ENCODE peak calls at places on chromosomes 12 and 14, in five cellular contexts. W is cerebellum; V is foreskin fibroblast; O is fibroblast of mammary gland; M is activated CD4-positive, alpha-beta T cell treated with anti-CD3 and anti-CD28 coated beads, Interleukin-2, amount 10 ng/mL, durations not matched to agents 7 days and 5 days. S is an unnamed sample.

GRCh38 chr12:89345830-89346740 is 6.2 kb downstream of the DUSP6 start:
- DNase-seq in O (peak; percentile 68), M (peak; percentile 62), W (no peak), V (peak; percentile 84), S (peak; percentile 28)

GRCh38 chr14:43356984-43357545 is 1150.0 kb downstream of the FSCB start:
- DNase-seq in W (no peak), M (no peak), O (no peak), V (no peak), S (no peak)

GRCh38 chr14:104927432-104927816 is 2.7 kb downstream of the PLD4 start:
- DNase-seq in O (no peak), V (no peak), M (no peak), W (peak; percentile 1), S (no peak)

GRCh38 chr12:89750821-89751227 is 42.2 kb upstream of the ATP2B1 start:
- DNase-seq in W (no peak), M (no peak), O (peak; percentile 81), V (peak; percentile 83), S (no peak)

GRCh38 chr14:55579724-55580400 is at the start of gene KTN1:
- DNase-seq in O (peak; percentile 61), V (peak; percentile 80), W (peak; percentile 88), M (peak; percentile 84), S (peak; percentile 81)

GRCh38 chr12:5506295-5506694 is 74.4 kb downstream of the NTF3 start:
- DNase-seq in V (no peak), W (no peak), M (no peak), O (no peak), S (no peak)

GRCh38 chr14:51294951-51295350 is 54.9 kb downstream of the TMX1 start:
- DNase-seq in M (no peak), O (peak; percentile 40), V (peak; percentile 32), W (no peak), S (no peak)

GRCh38 chr12:124401563-124402180 is 106.8 kb downstream of the RFLNA start:
- DNase-seq in O (no peak), V (no peak), M (no peak), W (no peak), S (no peak)

GRCh38 chr12:107088912-107089311 is 4.4 kb downstream of the CRY1 start:
- DNase-seq in M (no peak), V (no peak), W (no peak), O (no peak), S (no peak)

GRCh38 chr12:113055594-113056380 is 743 bp upstream of the DTX1 start:
- DNase-seq in V (no peak), W (no peak), M (no peak), O (no peak), S (no peak)

GRCh38 chr12:15599266-15600037 is 189.7 kb downstream of the EPS8 start:
- DNase-seq in V (peak; percentile 78), O (peak; percentile 93), M (no peak), W (peak; percentile 77), S (peak; percentile 90)

GRCh38 chr14:24368562-24369252 is 723 bp downstream of the NFATC4 start:
- DNase-seq in O (peak; percentile 80), W (peak; percentile 56), V (peak; percentile 89), M (no peak), S (peak; percentile 65)

GRCh38 chr14:93106541-93107156 is 9.1 kb downstream of the ITPK1 start:
- DNase-seq in V (no peak), W (no peak), M (no peak), O (no peak), S (no peak)

GRCh38 chr12:54273981-54274380 is 5.9 kb downstream of the CBX5 start:
- DNase-seq in W (peak; percentile 81), M (no peak), V (no peak), O (no peak), S (no peak)

GRCh38 chr12:15550778-15551177 is 228.5 kb downstream of the PTPRO start:
- DNase-seq in V (no peak), M (no peak), W (no peak), O (no peak), S (no peak)

GRCh38 chr12:26524862-26525465 is 308.0 kb downstream of the ITPR2 start:
- DNase-seq in W (no peak), O (peak; percentile 52), M (no peak), V (peak; percentile 24), S (peak; percentile 3)

GRCh38 chr14:38108681-38109080 is 99.0 kb upstream of the SSTR1 start:
- DNase-seq in V (peak; percentile 81), O (peak; percentile 51), W (no peak), M (no peak), S (no peak)

GRCh38 chr12:117538032-117538690 is 176.7 kb upstream of the NOS1 start:
- DNase-seq in W (no peak), O (no peak), M (no peak), V (no peak), S (no peak)

GRCh38 chr12:115337693-115338543 is 653.9 kb upstream of the TBX3 start:
- DNase-seq in W (no peak), V (peak; percentile 91), O (peak; percentile 98), M (no peak), S (peak; percentile 70)

GRCh38 chr14:99034711-99035171 is 237.3 kb downstream of the BCL11B start:
- DNase-seq in M (no peak), O (no peak), W (no peak), V (no peak), S (no peak)

GRCh38 chr12:69007166-69007857 is 74.3 kb upstream of the CPM start:
- DNase-seq in M (no peak), W (no peak), V (peak; percentile 81), O (peak; percentile 94), S (peak; percentile 69)

GRCh38 chr12:80472241-80472640 is 28.2 kb downstream of the PTPRQ start:
- DNase-seq in W (no peak), O (peak; percentile 34), V (no peak), M (no peak), S (no peak)

GRCh38 chr14:72169521-72169920 is 237.3 kb downstream of the RGS6 start:
- DNase-seq in O (no peak), V (no peak), M (no peak), W (no peak), S (peak; percentile 1)